ENCODE peak calls at places on chromosomes 6 and 20, in eight cellular contexts. R is PC-3, A is DND-41, K is left ventricle myocardium inferior, C is AG09319, M is type B pancreatic cell, O is heart right ventricle, F is epithelial cell of proximal tubule. P is an unnamed sample.

GRCh38 chr6:146870765-146871164 is 272.0 kb downstream of the ADGB start:
- DNase-seq in R (no peak), A (no peak), K (no peak), C (no peak), M (no peak), O (no peak), F (no peak), P (no peak)

GRCh38 chr6:50147371-50147770 is 97.6 kb upstream of the DEFB112 start:
- DNase-seq in R (peak; percentile 15), A (no peak), K (no peak), C (no peak), M (no peak), O (no peak), F (no peak), P (no peak)

GRCh38 chr6:138580801-138581200 is 81.5 kb upstream of the NHSL1 start:
- DNase-seq in R (no peak), A (no peak), K (no peak), C (no peak), M (no peak), O (no peak), F (no peak), P (no peak)

GRCh38 chr6:110534731-110535164 is 58.3 kb upstream of the SLC22A16 start:
- DNase-seq in R (peak; percentile 73), A (no peak), K (no peak), C (no peak), M (no peak), O (no peak), F (no peak), P (no peak)

GRCh38 chr6:136095961-136096360 is 154.2 kb downstream of the MTFR2 start:
- DNase-seq in R (no peak), A (no peak), K (peak; percentile 42), C (no peak), M (no peak), O (peak; percentile 63), F (no peak), P (no peak)

GRCh38 chr6:125014157-125014957 is 52.1 kb downstream of the RNF217 start:
- DNase-seq in R (no peak), A (no peak), K (no peak), C (peak; percentile 29), M (no peak), O (no peak), F (no peak), P (no peak)

GRCh38 chr6:7107578-7108195 is at the start of gene RREB1:
- DNase-seq in R (peak; percentile 49), A (peak; percentile 76), K (peak; percentile 57), C (no peak), M (peak; percentile 73), O (peak; percentile 70), F (no peak), P (no peak)

GRCh38 chr20:32945710-32946221 is 58.5 kb downstream of the SUN5 start:
- DNase-seq in R (peak; percentile 51), A (no peak), K (no peak), C (no peak), M (no peak), O (no peak), F (no peak), P (no peak)

GRCh38 chr6:100461273-100461919 is 3.3 kb downstream of the SIM1 start:
- DNase-seq in R (no peak), A (no peak), K (no peak), C (no peak), M (no peak), O (no peak), F (no peak), P (no peak)

GRCh38 chr20:34525709-34526416 is 9.6 kb downstream of the DYNLRB1 start:
- DNase-seq in R (peak; percentile 100), A (no peak), K (peak; percentile 54), C (peak; percentile 98), M (no peak), O (peak; percentile 48), F (peak; percentile 97), P (peak; percentile 50)

GRCh38 chr6:8389034-8389818 is 46.1 kb downstream of the SLC35B3 start:
- DNase-seq in R (no peak), A (no peak), K (no peak), C (no peak), M (no peak), O (no peak), F (no peak), P (no peak)

GRCh38 chr6:135592276-135592675 is 94.7 kb upstream of the AHI1 start:
- DNase-seq in R (no peak), A (no peak), K (no peak), C (no peak), M (no peak), O (no peak), F (no peak), P (no peak)

GRCh38 chr6:165205632-165206031 is 103.8 kb downstream of the C6orf118 start:
- DNase-seq in R (no peak), A (no peak), K (no peak), C (no peak), M (no peak), O (no peak), F (no peak), P (no peak)

GRCh38 chr6:106275692-106276091 is 49.9 kb downstream of the ATG5 start:
- DNase-seq in R (peak; percentile 76), A (no peak), K (no peak), C (no peak), M (no peak), O (no peak), F (no peak), P (no peak)

GRCh38 chr6:10383312-10384063 is 31.4 kb downstream of the TFAP2A start:
- DNase-seq in R (peak; percentile 57), A (no peak), K (no peak), C (no peak), M (no peak), O (no peak), F (no peak), P (no peak)

GRCh38 chr6:10382728-10383127 is 32.1 kb downstream of the TFAP2A start:
- DNase-seq in R (no peak), A (no peak), K (no peak), C (no peak), M (no peak), O (no peak), F (no peak), P (no peak)

GRCh38 chr6:10382322-10382721 is 32.6 kb downstream of the TFAP2A start:
- DNase-seq in R (no peak), A (no peak), K (no peak), C (no peak), M (no peak), O (no peak), F (no peak), P (no peak)

GRCh38 chr6:10381830-10382208 is 33.1 kb downstream of the TFAP2A start:
- DNase-seq in R (no peak), A (no peak), K (no peak), C (no peak), M (no peak), O (no peak), F (no peak), P (no peak)

GRCh38 chr6:10381133-10381829 is 33.6 kb downstream of the TFAP2A start:
- DNase-seq in R (no peak), A (no peak), K (no peak), C (no peak), M (no peak), O (no peak), F (no peak), P (no peak)
- TF ChIP-seq CTCF in R (no peak), A (no peak), K (no peak), C (no peak), M (peak; percentile 50), O (no peak), F (peak; percentile 25), P (no peak)

GRCh38 chr20:49513531-49513930 is 31.1 kb upstream of the KCNB1 start:
- DNase-seq in R (no peak), A (no peak), K (no peak), C (no peak), M (no peak), O (no peak), F (no peak), P (no peak)
- TF ChIP-seq CTCF in R (no peak), A (no peak), K (no peak), C (no peak), M (no peak), O (no peak), F (no peak), P (no peak)

GRCh38 chr6:133042550-133043120 is 198.5 kb upstream of the EYA4 start:
- DNase-seq in R (no peak), A (no peak), K (no peak), C (no peak), M (no peak), O (no peak), F (no peak), P (no peak)

GRCh38 chr6:133041020-133041419 is 200.1 kb upstream of the EYA4 start:
- DNase-seq in R (no peak), A (no peak), K (peak; percentile 15), C (no peak), M (no peak), O (peak; percentile 31), F (no peak), P (no peak)

GRCh38 chr6:133034509-133035206 is 206.5 kb upstream of the EYA4 start:
- DNase-seq in R (peak; percentile 46), A (no peak), K (no peak), C (no peak), M (no peak), O (no peak), F (no peak), P (no peak)

GRCh38 chr6:133040025-133040838 is 200.9 kb upstream of the EYA4 start:
- DNase-seq in R (peak; percentile 55), A (no peak), K (no peak), C (peak; percentile 4), M (no peak), O (no peak), F (no peak), P (no peak)
- TF ChIP-seq CTCF in R (peak; percentile 72), A (peak; percentile 27), K (peak; percentile 48), C (peak; percentile 62), M (peak; percentile 65), O (peak; percentile 54), F (peak; percentile 73), P (no peak)

GRCh38 chr20:58852559-58853271 is at the start of gene GNAS:
- DNase-seq in R (peak; percentile 55), A (no peak), K (peak; percentile 58), C (no peak), M (no peak), O (peak; percentile 55), F (no peak), P (no peak)
- TF ChIP-seq CTCF in R (peak; percentile 73), A (peak; percentile 9), K (peak; percentile 77), C (peak; percentile 70), M (peak; percentile 79), O (peak; percentile 72), F (peak; percentile 70), P (no peak)

GRCh38 chr6:43578748-43579147 is 2.8 kb downstream of the POLH start:
- DNase-seq in R (no peak), A (no peak), K (no peak), C (no peak), M (no peak), O (no peak), F (no peak), P (no peak)

GRCh38 chr6:43579171-43579570 is 3.2 kb downstream of the POLH start:
- DNase-seq in R (no peak), A (no peak), K (no peak), C (no peak), M (no peak), O (no peak), F (peak; percentile 77), P (no peak)

GRCh38 chr6:43572015-43572414 is 3.8 kb downstream of the XPO5 start:
- DNase-seq in R (no peak), A (no peak), K (no peak), C (no peak), M (no peak), O (no peak), F (no peak), P (no peak)

GRCh38 chr6:43575105-43575771 is 600 bp downstream of the XPO5 start:
- DNase-seq in R (peak; percentile 17), A (no peak), K (peak; percentile 29), C (no peak), M (peak; percentile 79), O (no peak), F (no peak), P (peak; percentile 58)

GRCh38 chr6:43575772-43576551 is at the start of the genes POLH and XPO5:
- DNase-seq in R (peak; percentile 96), A (peak; percentile 93), K (peak; percentile 93), C (peak; percentile 80), M (peak; percentile 91), O (peak; percentile 88), F (no peak), P (peak; percentile 64)
- TF ChIP-seq CTCF in R (peak; percentile 34), A (peak; percentile 30), K (peak; percentile 36), C (peak; percentile 23), M (peak; percentile 21), O (peak; percentile 46), F (peak; percentile 37), P (no peak)